ENCODE peak calls at places on chromosomes 3 and 15, in four cellular contexts. B is HepG2, K is WTC11, D is GM12878. N is an unnamed sample.

GRCh38 chr3:197820550-197821335 is 29.7 kb downstream of the LRCH3 start:
- DNase-seq in D (no peak), K (no peak), B (peak; percentile 95), N (no peak)

GRCh38 chr15:61051570-61052031 is 177.5 kb downstream of the RORA start:
- DNase-seq in D (no peak), B (peak; percentile 24), K (peak; percentile 37), N (peak; percentile 3)

GRCh38 chr15:42650208-42651066 is 75.0 kb downstream of the STARD9 start:
- DNase-seq in K (peak; percentile 53), D (peak; percentile 64), B (peak; percentile 63), N (peak; percentile 71)

GRCh38 chr3:12345584-12346494 is 57.0 kb downstream of the PPARG start:
- DNase-seq in K (no peak), B (no peak), D (no peak), N (no peak)

GRCh38 chr15:58574612-58575011 is 142.8 kb downstream of the LIPC start:
- DNase-seq in B (peak; percentile 81), D (no peak), K (no peak), N (no peak)

GRCh38 chr15:39918688-39919385 is 1.2 kb downstream of the GPR176 start:
- DNase-seq in D (no peak), K (no peak), B (no peak), N (no peak)

GRCh38 chr3:76561494-76562242 is 478.2 kb upstream of the ROBO2 start:
- DNase-seq in K (no peak), D (no peak), B (no peak), N (no peak)

GRCh38 chr3:39707314-39707909 is 102.0 kb upstream of the MYRIP start:
- DNase-seq in B (peak; percentile 13), K (no peak), D (no peak), N (peak; percentile 55)

GRCh38 chr3:70631716-70632307 is 319.4 kb upstream of the MDFIC2 start:
- DNase-seq in B (no peak), D (no peak), K (peak; percentile 41), N (no peak)

GRCh38 chr15:35696767-35697231 is 150.8 kb upstream of the DPH6 start:
- DNase-seq in D (no peak), B (peak; percentile 15), K (no peak), N (no peak)

GRCh38 chr3:148211725-148212124 is 486.0 kb upstream of the AGTR1 start:
- DNase-seq in K (no peak), B (peak; percentile 24), D (no peak), N (no peak)

GRCh38 chr15:90571063-90571541 is 41.4 kb downstream of the CRTC3 start:
- DNase-seq in K (no peak), D (no peak), B (no peak), N (peak; percentile 84)

GRCh38 chr15:31239409-31239808 is 87.2 kb upstream of the KLF13 start:
- DNase-seq in K (no peak), D (no peak), B (no peak), N (no peak)

DNA sequence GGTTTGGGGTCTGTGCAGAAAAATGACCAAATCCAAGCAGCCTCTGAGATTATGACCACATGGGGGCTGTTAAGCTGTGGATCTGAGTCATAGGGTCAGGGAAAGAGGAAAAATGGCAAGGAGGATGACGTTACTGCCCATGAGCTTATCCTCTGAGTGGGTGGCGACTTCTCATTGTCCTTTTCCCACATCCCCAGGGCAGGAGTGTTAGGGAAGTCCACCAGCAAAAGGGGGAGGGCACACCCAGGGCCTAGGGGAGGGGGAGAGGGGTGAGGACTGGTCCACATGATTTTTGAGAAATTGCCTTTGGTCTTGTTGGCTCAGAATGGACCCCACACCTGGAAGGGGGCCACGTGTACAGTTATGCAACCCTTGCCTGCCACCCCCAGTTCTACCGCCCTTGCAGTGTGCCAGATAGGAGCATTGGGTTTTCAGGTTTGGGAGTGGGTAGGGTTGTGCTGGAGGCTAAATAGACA is 2.6 kb downstream of the CD276 start:
- DNase-seq in D (no peak), K (no peak), B (no peak), N (peak; percentile 31)
- TF ChIP-seq TCF7 in D (no peak), K (no peak), B (no peak), N (no peak)

GRCh38 chr3:37779289-37780152 is 82.2 kb upstream of the CTDSPL start:
- DNase-seq in B (peak; percentile 66), K (no peak), D (no peak), N (peak; percentile 82)
- TF ChIP-seq TCF7 in B (no peak), K (no peak), D (no peak), N (no peak)

GRCh38 chr3:24069045-24069444 is 124.0 kb downstream of the NR1D2 start:
- DNase-seq in K (no peak), D (no peak), B (peak; percentile 5), N (no peak)
- TF ChIP-seq TCF7 in K (no peak), D (no peak), B (no peak), N (no peak)

GRCh38 chr3:183217548-183218321 is 35.3 kb upstream of the B3GNT5 start:
- DNase-seq in B (no peak), K (no peak), D (no peak), N (no peak)
- TF ChIP-seq TCF7 in B (no peak), K (no peak), D (no peak), N (no peak)

GRCh38 chr15:27353837-27354236 is 382.9 kb downstream of the GABRG3 start:
- DNase-seq in B (no peak), K (no peak), D (no peak), N (no peak)

GRCh38 chr15:27359586-27359985 is 388.6 kb downstream of the GABRG3 start:
- DNase-seq in K (no peak), D (no peak), B (no peak), N (no peak)

GRCh38 chr15:27361418-27361817 is 390.4 kb downstream of the GABRG3 start:
- DNase-seq in D (no peak), B (no peak), K (no peak), N (no peak)

DNA sequence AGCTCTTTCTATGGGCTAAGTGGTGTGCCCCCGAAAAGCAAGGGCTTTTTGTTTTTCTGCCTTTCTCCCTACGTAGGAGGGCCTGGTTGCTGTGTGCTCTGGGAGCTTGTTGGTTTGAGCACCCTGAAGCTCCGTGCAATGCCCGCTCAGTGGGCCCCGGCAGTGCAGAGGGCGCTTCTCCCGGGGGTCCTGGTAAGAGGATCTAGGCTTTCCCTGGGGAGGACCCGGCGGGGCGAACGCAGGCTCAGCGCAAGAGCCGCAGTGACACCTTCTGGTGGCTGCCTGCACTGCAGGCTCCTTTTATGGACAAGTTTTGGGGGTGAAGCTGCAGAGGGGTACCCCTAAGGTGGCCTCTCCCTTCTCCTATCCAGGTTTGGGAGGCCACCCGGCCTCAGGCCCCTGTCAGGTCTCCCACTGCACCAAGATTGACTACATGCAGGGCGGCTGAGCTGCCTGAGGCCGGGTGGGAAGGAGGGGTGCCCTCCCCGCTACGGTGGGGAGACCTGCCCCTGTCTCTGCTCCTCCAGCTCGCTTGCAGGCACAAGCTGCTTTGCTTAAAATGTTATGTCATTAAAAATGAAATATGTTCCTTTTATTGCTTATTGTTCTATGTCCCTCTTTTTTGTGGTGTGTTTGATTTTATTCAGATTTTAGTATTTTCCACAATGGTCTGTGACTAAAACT is 387.9 kb downstream of the GABRG3 start:
- DNase-seq in K (peak; percentile 82), B (peak; percentile 5), D (no peak), N (peak; percentile 54)
- TF ChIP-seq TCF7 in K (no peak), B (no peak), D (no peak), N (no peak)

GRCh38 chr3:58528629-58529028 is 8.4 kb downstream of the ACOX2 start:
- DNase-seq in K (no peak), B (no peak), D (no peak), N (no peak)

GRCh38 chr3:58524326-58524888 is 12.6 kb downstream of the ACOX2 start:
- DNase-seq in D (no peak), K (no peak), B (no peak), N (no peak)

GRCh38 chr3:58529516-58530353 is 7.3 kb downstream of the ACOX2 start:
- DNase-seq in D (no peak), B (peak; percentile 44), K (peak; percentile 88), N (peak; percentile 46)

GRCh38 chr3:58522759-58523425 is 14.1 kb downstream of the ACOX2 start:
- DNase-seq in D (no peak), K (no peak), B (peak; percentile 78), N (peak; percentile 22)

GRCh38 chr3:58526124-58526957 is 10.6 kb downstream of the ACOX2 start:
- DNase-seq in B (peak; percentile 88), D (no peak), K (no peak), N (no peak)
- TF ChIP-seq TCF7 in B (no peak), D (no peak), K (no peak), N (no peak)

N was measured in K562.